ENCODE peak calls at places on chromosomes 4 and X, in six cellular contexts. M is K562, A is HepG2, I is H1, G is SK-N-SH, C is GM12878. L is an unnamed sample.

GRCh38 chr4:833731-834367 is 7.9 kb upstream of the CPLX1 start:
- DNase-seq in M (no peak), A (no peak), I (no peak), G (no peak), C (no peak), L (no peak)

GRCh38 chr4:126065016-126065415 is 750.3 kb downstream of the FAT4 start:
- DNase-seq in M (no peak), A (no peak), I (no peak), G (no peak), C (no peak), L (no peak)

GRCh38 chr4:36325499-36325898 is 44.1 kb downstream of the DTHD1 start:
- DNase-seq in M (no peak), A (no peak), I (no peak), G (no peak), C (peak), L (no peak)

GRCh38 chr4:10085828-10086505 is 30.6 kb downstream of the WDR1 start:
- DNase-seq in M (no peak), A (no peak), I (no peak), G (peak), C (no peak), L (no peak)

GRCh38 chrX:154308108-154308946 is 12.7 kb downstream of the TKTL1 start:
- DNase-seq in M (peak), A (peak), I (peak), G (peak), C (no peak), L (no peak)

GRCh38 chr4:23822181-23822580 is 67.7 kb downstream of the PPARGC1A start:
- DNase-seq in M (no peak), A (no peak), I (no peak), G (no peak), C (no peak), L (no peak)

GRCh38 chr4:70627620-70628019 is 924 bp upstream of the ENAM start:
- DNase-seq in M (peak), A (no peak), I (no peak), G (no peak), C (no peak), L (no peak)

GRCh38 chrX:139811942-139812629 is 104.1 kb upstream of the MCF2 start:
- DNase-seq in M (no peak), A (no peak), I (no peak), G (no peak), C (no peak), L (no peak)

GRCh38 chr4:90074322-90074886 is 52.8 kb upstream of the CCSER1 start:
- DNase-seq in M (no peak), A (no peak), I (no peak), G (no peak), C (no peak), L (no peak)

GRCh38 chr4:84167579-84167978 is 331.5 kb downstream of the NKX6-1 start:
- DNase-seq in M (peak), A (peak), I (no peak), G (no peak), C (no peak), L (no peak)

GRCh38 chr4:20351360-20352171 is 99.9 kb downstream of the SLIT2 start:
- DNase-seq in M (no peak), A (no peak), I (no peak), G (no peak), C (no peak), L (no peak)

GRCh38 chrX:10327651-10328050 is 170.9 kb downstream of the CLCN4 start:
- DNase-seq in M (no peak), A (peak), I (peak), G (no peak), C (no peak), L (no peak)

GRCh38 chr4:3291411-3291968 is 1.3 kb upstream of the RGS12 start:
- DNase-seq in M (no peak), A (peak), I (peak), G (no peak), C (no peak), L (no peak)

GRCh38 chr4:77172336-77172735 is 15.3 kb downstream of the CCNG2 start:
- DNase-seq in M (no peak), A (no peak), I (no peak), G (no peak), C (no peak), L (no peak)

GRCh38 chrX:103404225-103405008 is 28.1 kb downstream of the BEX3 start:
- DNase-seq in M (peak), A (peak), I (peak), G (peak), C (peak), L (no peak)

GRCh38 chrX:40908026-40908425 is 172.7 kb upstream of the MED14 start:
- DNase-seq in M (no peak), A (no peak), I (no peak), G (no peak), C (no peak), L (no peak)

GRCh38 chr4:36280555-36280954 is 861 bp upstream of the DTHD1 start:
- DNase-seq in M (no peak), A (no peak), I (no peak), G (no peak), C (no peak), L (no peak)

GRCh38 chr4:77007358-77008230 is 58.0 kb downstream of the SEPTIN11 start:
- DNase-seq in M (no peak), A (no peak), I (no peak), G (no peak), C (no peak), L (no peak)

GRCh38 chr4:1361391-1361790 is 14.4 kb downstream of the UVSSA start:
- DNase-seq in M (no peak), A (no peak), I (no peak), G (no peak), C (no peak), L (no peak)

GRCh38 chrX:87728459-87728858 is 210.9 kb downstream of the KLHL4 start:
- DNase-seq in M (peak), A (no peak), I (no peak), G (no peak), C (no peak), L (no peak)

GRCh38 chr4:25889626-25890025 is 24.4 kb upstream of the SMIM20 start:
- DNase-seq in M (no peak), A (no peak), I (no peak), G (no peak), C (no peak), L (no peak)

GRCh38 chrX:16839852-16840460 is 30.2 kb downstream of the RBBP7 start:
- DNase-seq in M (peak), A (no peak), I (no peak), G (no peak), C (no peak), L (no peak)

GRCh38 chrX:48890934-48891401 is 6.6 kb downstream of the TIMM17B start:
- DNase-seq in M (peak), A (no peak), I (peak), G (peak), C (no peak), L (no peak)

GRCh38 chr4:113012776-113013175 is 36.7 kb upstream of the ANK2 start:
- DNase-seq in M (no peak), A (no peak), I (no peak), G (peak), C (no peak), L (no peak)

GRCh38 chrX:103734125-103734760 is 23.5 kb downstream of the TMEM31 start:
- DNase-seq in M (no peak), A (no peak), I (no peak), G (no peak), C (no peak), L (no peak)

GRCh38 chr4:41613362-41613761 is 75.4 kb downstream of the LIMCH1 start:
- DNase-seq in M (no peak), A (no peak), I (no peak), G (no peak), C (no peak), L (no peak)

GRCh38 chr4:164716901-164717300 is 37.0 kb upstream of the SMIM31 start:
- DNase-seq in M (peak), A (peak), I (no peak), G (no peak), C (no peak), L (no peak)

GRCh38 chrX:102651968-102652744 is 873 bp downstream of the GPRASP1 start:
- DNase-seq in M (no peak), A (no peak), I (peak), G (peak), C (no peak), L (no peak)

GRCh38 chr4:40525811-40526598 is 103.7 kb downstream of the RBM47 start:
- DNase-seq in M (peak), A (no peak), I (no peak), G (no peak), C (no peak), L (no peak)

GRCh38 chr4:176185068-176185467 is 10.3 kb downstream of the SPATA4 start:
- DNase-seq in M (no peak), A (no peak), I (no peak), G (no peak), C (no peak), L (no peak)

GRCh38 chrX:127877358-127877757 is 174.8 kb downstream of the ACTRT1 start:
- DNase-seq in M (no peak), A (no peak), I (no peak), G (no peak), C (no peak), L (no peak)

GRCh38 chr4:104444685-104445084 is 50.0 kb downstream of the CXXC4 start:
- DNase-seq in M (no peak), A (no peak), I (no peak), G (no peak), C (no peak), L (no peak)

GRCh38 chrX:15866141-15866540 is 11.5 kb upstream of the AP1S2 start:
- DNase-seq in M (no peak), A (no peak), I (no peak), G (no peak), C (no peak), L (no peak)

GRCh38 chrX:11212741-11213140 is 80.5 kb upstream of the AMELX start:
- DNase-seq in M (no peak), A (no peak), I (peak), G (peak), C (no peak), L (no peak)

GRCh38 chr4:40908702-40909362 is 159.1 kb downstream of the NSUN7 start:
- DNase-seq in M (peak), A (peak), I (peak), G (peak), C (peak), L (peak)

DNA sequence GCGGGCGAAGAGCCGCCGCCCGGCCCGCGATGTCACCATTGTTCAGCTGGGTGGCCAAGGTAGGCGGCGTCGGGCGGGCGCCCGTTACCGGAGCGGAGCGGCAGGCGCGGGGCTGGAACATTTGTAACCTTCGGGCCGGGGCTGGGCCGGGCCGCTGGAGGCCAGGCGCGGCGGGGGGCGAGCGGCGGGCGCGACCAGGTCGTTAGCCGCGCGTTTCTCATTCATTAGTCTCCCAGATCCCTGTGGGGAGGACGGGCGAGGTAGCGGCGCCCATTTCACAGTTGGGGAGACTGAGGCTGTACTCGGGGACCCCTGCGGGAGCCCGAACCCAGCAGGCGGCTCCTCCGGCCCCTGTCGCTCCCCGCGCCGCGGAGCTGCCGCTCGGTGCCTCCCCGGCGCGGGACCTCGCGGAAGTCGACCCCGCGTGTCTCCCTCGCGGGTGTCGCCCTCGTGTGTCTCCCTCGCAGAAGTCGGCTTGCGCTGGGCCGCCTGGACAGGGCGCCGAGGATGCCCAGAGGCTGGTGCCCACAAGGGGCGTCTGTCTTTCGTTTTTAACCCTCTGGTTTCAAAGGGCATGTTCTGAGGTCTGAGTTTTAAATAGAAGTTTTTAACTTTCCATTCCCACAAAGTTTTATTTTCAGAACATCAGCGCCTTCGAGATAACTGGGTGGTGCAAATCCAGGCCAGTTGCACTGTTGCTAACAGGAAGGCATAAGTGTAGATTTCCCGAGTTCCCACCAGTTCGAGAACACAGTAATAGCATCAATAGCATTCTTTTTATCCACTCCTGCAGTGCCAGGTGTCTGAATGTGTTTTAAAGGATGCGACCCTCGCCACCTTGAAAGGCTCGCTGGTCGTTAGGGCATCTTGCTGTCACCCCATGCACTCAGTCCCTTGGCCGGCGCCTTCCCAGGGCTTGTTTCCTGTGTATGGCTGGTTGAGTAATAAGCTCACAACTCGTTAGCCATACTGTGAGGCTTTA is 17.6 kb downstream of the PTTG2 start:
- DNase-seq in M (peak), A (peak), I (peak), G (peak), C (peak), L (peak)
- TF ChIP-seq POLR2AphosphoS5 in M (no peak), A (no peak), I (no peak), G (no peak), C (peak), L (peak)

GRCh38 chr4:5168891-5169290 is 117.6 kb downstream of the STK32B start:
- DNase-seq in M (no peak), A (no peak), I (no peak), G (no peak), C (no peak), L (no peak)

GRCh38 chr4:5162909-5163508 is 111.7 kb downstream of the STK32B start:
- DNase-seq in M (no peak), A (no peak), I (no peak), G (no peak), C (no peak), L (no peak)

GRCh38 chr4:5164221-5164912 is 113.1 kb downstream of the STK32B start:
- DNase-seq in M (no peak), A (no peak), I (no peak), G (no peak), C (no peak), L (no peak)

GRCh38 chr4:5166377-5166776 is 115.1 kb downstream of the STK32B start:
- DNase-seq in M (no peak), A (no peak), I (no peak), G (no peak), C (no peak), L (no peak)

GRCh38 chr4:5165419-5166369 is 114.4 kb downstream of the STK32B start:
- DNase-seq in M (no peak), A (no peak), I (peak), G (no peak), C (no peak), L (no peak)
- TF ChIP-seq GABPA in M (no peak), A (no peak), I (no peak), G (no peak), C (no peak), L (no peak)

GRCh38 chr4:178080312-178080711 is 638.1 kb upstream of the AGA start:
- DNase-seq in M (no peak), A (no peak), I (no peak), G (no peak), C (no peak), L (no peak)
- H3K27ac ChIP-seq in M (no peak), A (no peak), I (no peak), G (no peak), C (no peak), L (no peak)

GRCh38 chrX:136047001-136047642 is 61.9 kb downstream of the SLC9A6 start:
- DNase-seq in M (no peak), A (no peak), I (no peak), G (no peak), C (no peak), L (no peak)
- TF ChIP-seq POLR2AphosphoS5 in M (no peak), A (no peak), I (no peak), G (no peak), C (no peak), L (no peak)

DNA sequence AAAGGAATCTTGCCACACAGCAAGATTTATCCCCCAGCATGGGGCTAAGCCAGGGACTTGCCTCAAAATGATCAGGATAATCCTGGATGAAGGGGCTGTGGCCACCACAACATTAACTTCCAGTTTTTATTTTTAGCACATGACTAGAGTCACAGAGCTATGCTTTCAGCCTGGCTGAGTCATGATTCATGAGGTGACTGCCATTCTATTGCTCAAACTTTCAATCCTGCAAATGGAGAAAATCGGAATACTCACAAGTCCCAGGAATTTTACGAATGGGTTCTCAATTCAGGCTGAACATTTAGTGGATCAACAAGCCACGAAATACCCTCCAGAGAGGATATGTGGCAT is 70.7 kb upstream of the HPGD start:
- DNase-seq in M (peak), A (no peak), I (no peak), G (no peak), C (no peak), L (peak)
- TF ChIP-seq GABPA in M (no peak), A (no peak), I (no peak), G (no peak), C (no peak), L (no peak)

DNA sequence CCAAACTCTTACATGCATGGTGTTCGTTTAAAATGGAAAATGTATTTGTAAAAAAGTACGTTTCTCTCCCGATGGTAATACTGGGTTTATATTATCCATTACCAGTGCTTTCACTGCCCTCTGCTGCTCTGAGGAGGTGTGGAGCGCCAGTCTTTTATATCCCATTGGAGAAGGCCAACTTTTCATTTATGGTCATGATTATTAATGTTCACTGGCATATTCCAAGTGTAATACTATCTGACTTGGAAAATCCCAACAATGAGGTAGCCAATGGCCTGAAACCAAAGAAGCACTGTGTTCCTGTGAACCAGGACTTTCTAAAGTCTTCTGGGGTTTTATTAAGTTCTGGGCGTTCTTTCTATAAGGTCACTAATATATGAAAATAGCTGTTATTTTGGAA is 80.7 kb downstream of the SYNPO2 start:
- DNase-seq in M (peak), A (peak), I (no peak), G (peak), C (no peak), L (peak)
- H3K27ac ChIP-seq in M (no peak), A (no peak), I (no peak), G (peak), C (no peak), L (no peak)

GRCh38 chrX:39718951-39719350 is 378.8 kb downstream of the BCOR start:
- DNase-seq in M (no peak), A (no peak), I (no peak), G (no peak), C (no peak), L (no peak)
- TF ChIP-seq POLR2AphosphoS5 in M (no peak), A (no peak), I (no peak), G (no peak), C (no peak), L (no peak)

GRCh38 chr4:66266035-66266434 is 595.7 kb upstream of the EPHA5 start:
- DNase-seq in M (no peak), A (no peak), I (peak), G (no peak), C (no peak), L (no peak)
- TF ChIP-seq GABPA in M (no peak), A (no peak), I (no peak), G (no peak), C (no peak), L (no peak)

L was measured in HL-60.